ENCODE peak calls at places on chromosome 9, in five cellular contexts. X, P, V, K and N are unnamed samples.

GRCh38 chr9:13598738-13599137 is 319.2 kb upstream of the MPDZ start:
- DNase-seq in X (no peak), P (no peak), K (no peak), V (no peak), N (no peak)

GRCh38 chr9:98172604-98173003 is 19.8 kb downstream of the CORO2A start:
- DNase-seq in X (no peak), P (no peak), K (no peak), V (peak; percentile 61), N (no peak)

GRCh38 chr9:114280636-114281315 is 42.1 kb upstream of the ORM1 start:
- DNase-seq in P (no peak), V (no peak), X (no peak), K (no peak), N (no peak)

GRCh38 chr9:135908334-135909204 is 1.2 kb upstream of the CAMSAP1 start:
- DNase-seq in X (peak; percentile 33), K (no peak), V (no peak), P (no peak), N (no peak)

GRCh38 chr9:70259512-70259802 is 679 bp downstream of the SMC5 start:
- DNase-seq in V (no peak), K (no peak), P (no peak), X (no peak), N (no peak)

GRCh38 chr9:112443200-112443599 is 43.4 kb upstream of the KIAA1958 start:
- DNase-seq in X (peak; percentile 37), V (no peak), K (no peak), P (no peak), N (no peak)

GRCh38 chr9:94472766-94473165 is 82.1 kb upstream of the PCAT7 start:
- DNase-seq in K (no peak), V (no peak), X (no peak), P (no peak), N (no peak)

GRCh38 chr9:126379661-126380365 is 53.2 kb downstream of the MVB12B start:
- DNase-seq in K (no peak), V (no peak), X (no peak), P (no peak), N (peak; percentile 74)

GRCh38 chr9:119365291-119366027 is 3.8 kb downstream of the BRINP1 start:
- DNase-seq in X (peak; percentile 2), V (no peak), P (no peak), K (peak; percentile 13), N (peak; percentile 42)

GRCh38 chr9:133629221-133630110 is 6.7 kb upstream of the DBH start:
- DNase-seq in X (no peak), V (no peak), P (no peak), K (no peak), N (no peak)

GRCh38 chr9:27109621-27110020 is 596 bp downstream of the TEK start:
- DNase-seq in V (no peak), P (no peak), X (no peak), K (no peak), N (no peak)

GRCh38 chr9:98811051-98811650 is 3.7 kb downstream of the GALNT12 start:
- DNase-seq in V (no peak), P (no peak), K (no peak), X (no peak), N (peak; percentile 91)

GRCh38 chr9:19782005-19782404 is 6.8 kb downstream of the SLC24A2 start:
- DNase-seq in K (no peak), V (no peak), X (peak; percentile 9), P (no peak), N (peak; percentile 11)

GRCh38 chr9:95574176-95574575 is 57.4 kb upstream of the PTCH1 start:
- DNase-seq in V (no peak), P (no peak), K (no peak), X (no peak), N (no peak)

GRCh38 chr9:131961496-131961880 is 118.2 kb downstream of the MED27 start:
- DNase-seq in V (no peak), X (no peak), P (no peak), K (no peak), N (no peak)

GRCh38 chr9:134807726-134808125 is 72.9 kb upstream of the FCN2 start:
- DNase-seq in X (no peak), K (no peak), P (no peak), V (no peak), N (no peak)

GRCh38 chr9:83623634-83623991 is 670 bp downstream of the IDNK start:
- DNase-seq in X (peak; percentile 82), V (no peak), P (no peak), K (no peak), N (no peak)

GRCh38 chr9:109020982-109021511 is 7.7 kb upstream of the CTNNAL1 start:
- DNase-seq in K (no peak), P (no peak), X (no peak), V (no peak), N (no peak)

GRCh38 chr9:101026824-101027223 is 1.7 kb upstream of the PLPPR1 start:
- DNase-seq in V (no peak), K (no peak), X (no peak), P (no peak), N (no peak)

GRCh38 chr9:38226491-38226951 is 157.5 kb upstream of the SHB start:
- DNase-seq in X (no peak), P (no peak), V (no peak), K (no peak), N (no peak)

GRCh38 chr9:76574171-76574767 is 115.3 kb downstream of the GCNT1 start:
- DNase-seq in P (peak; percentile 91), V (no peak), K (no peak), X (no peak), N (no peak)

GRCh38 chr9:136484153-136485048 is 1.6 kb upstream of the SEC16A start:
- DNase-seq in V (peak; percentile 76), P (no peak), X (no peak), K (no peak), N (no peak)

GRCh38 chr9:21550392-21550791 is 68.3 kb upstream of the IFNE start:
- DNase-seq in P (no peak), K (no peak), V (no peak), X (no peak), N (no peak)

GRCh38 chr9:101307041-101307440 is 77.8 kb downstream of the BAAT start:
- DNase-seq in V (no peak), X (no peak), P (no peak), K (no peak), N (no peak)

GRCh38 chr9:134593286-134593685 is 48.3 kb upstream of the COL5A1 start:
- DNase-seq in K (no peak), V (no peak), P (peak; percentile 85), X (no peak), N (no peak)

GRCh38 chr9:70830618-70831017 is 290.8 kb downstream of the TRPM3 start:
- DNase-seq in P (no peak), V (no peak), X (no peak), K (no peak), N (no peak)

GRCh38 chr9:134099123-134099761 is 31.4 kb upstream of the BRD3 start:
- DNase-seq in P (no peak), X (peak; percentile 47), V (peak; percentile 66), K (peak; percentile 67), N (peak; percentile 81)

GRCh38 chr9:107650321-107650720 is 160.8 kb upstream of the KLF4 start:
- DNase-seq in P (no peak), V (no peak), X (no peak), K (no peak), N (no peak)

GRCh38 chr9:107644774-107645463 is 155.3 kb upstream of the KLF4 start:
- DNase-seq in V (no peak), X (no peak), K (no peak), P (no peak), N (no peak)

GRCh38 chr9:107648153-107648716 is 158.7 kb upstream of the KLF4 start:
- DNase-seq in P (no peak), K (no peak), X (no peak), V (no peak), N (no peak)

GRCh38 chr9:107647611-107648010 is 158.0 kb upstream of the KLF4 start:
- DNase-seq in K (no peak), X (no peak), P (no peak), V (no peak), N (no peak)

DNA sequence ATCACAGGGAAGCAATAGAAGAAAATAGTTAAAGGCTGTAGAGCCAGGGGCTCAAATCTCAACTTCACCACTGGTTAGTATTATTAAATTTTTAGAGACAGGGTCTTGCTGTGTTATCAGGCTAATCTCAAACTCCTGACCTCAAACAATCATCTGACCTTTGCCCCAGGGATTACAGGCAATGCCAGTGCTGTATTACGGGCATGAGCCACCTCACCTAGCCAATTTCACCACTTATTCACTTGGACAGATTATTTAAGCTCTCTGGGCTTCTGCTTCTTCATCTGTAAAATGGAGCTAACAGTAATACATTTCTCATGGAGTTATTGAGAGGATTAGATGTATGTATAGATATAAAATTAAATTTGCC is 155.9 kb upstream of the KLF4 start:
- DNase-seq in X (no peak), K (no peak), P (no peak), V (no peak), N (no peak)
- TF ChIP-seq POLR2A in X (no peak), K (no peak), P (no peak), V (no peak), N (no peak)

GRCh38 chr9:129968690-129969485 is 74.1 kb downstream of the FNBP1 start:
- DNase-seq in K (no peak), V (no peak), X (no peak), P (no peak), N (peak; percentile 25)

GRCh38 chr9:129962376-129962765 is 80.6 kb downstream of the FNBP1 start:
- DNase-seq in K (no peak), X (no peak), V (no peak), P (no peak), N (no peak)

GRCh38 chr9:129958771-129959170 is 84.2 kb downstream of the FNBP1 start:
- DNase-seq in V (no peak), P (no peak), K (no peak), X (no peak), N (no peak)

GRCh38 chr9:129964901-129965734 is 77.9 kb downstream of the FNBP1 start:
- DNase-seq in X (no peak), P (no peak), V (no peak), K (no peak), N (no peak)

DNA sequence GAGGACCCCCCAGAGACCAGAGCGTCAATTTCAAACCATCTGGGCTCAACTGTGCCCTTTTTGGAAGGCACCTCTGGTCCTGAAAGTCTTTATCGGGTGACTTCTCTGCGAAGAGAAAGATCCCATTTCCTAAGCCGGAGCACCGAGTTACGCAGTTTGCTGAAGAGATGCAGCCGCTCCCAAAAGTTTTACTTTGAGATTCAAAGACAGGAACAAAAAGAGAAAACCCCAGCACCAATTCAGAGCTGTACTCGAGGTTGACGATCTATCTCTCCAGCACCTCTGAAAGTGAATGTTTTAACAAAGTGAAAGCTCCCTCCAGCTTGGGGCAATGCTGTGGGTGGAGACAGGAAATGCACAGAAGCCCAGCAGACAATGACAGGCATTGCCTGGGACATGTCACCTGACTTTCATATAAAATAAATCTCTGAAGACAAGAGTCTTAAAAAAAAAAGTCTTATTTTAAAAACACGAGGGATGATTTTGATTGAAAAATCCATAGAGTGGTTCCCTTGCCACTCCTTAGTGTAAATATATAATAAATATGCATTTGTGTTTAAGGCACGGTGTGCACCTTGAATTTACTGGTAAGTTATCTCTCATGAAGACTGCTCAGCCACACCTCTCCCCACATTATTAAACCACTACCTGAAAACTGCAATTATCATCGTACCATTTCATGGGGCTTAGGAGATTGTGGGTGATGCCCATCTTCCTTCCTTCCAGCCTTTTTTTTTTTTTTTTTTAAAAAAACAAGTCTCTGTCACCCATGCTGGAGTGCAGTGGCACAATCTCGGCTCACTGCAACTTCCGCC is 79.9 kb downstream of the FNBP1 start:
- DNase-seq in X (no peak), V (peak; percentile 55), K (no peak), P (no peak), N (no peak)
- TF ChIP-seq POLR2A in X (no peak), V (no peak), K (no peak), P (no peak), N (no peak)

GRCh38 chr9:32550609-32551490 is 1.3 kb upstream of the SMIM27 start:
- DNase-seq in P (peak; percentile 98), K (peak; percentile 97), V (peak; percentile 90), X (peak; percentile 92), N (peak; percentile 65)
- TF ChIP-seq POLR2A in P (no peak), K (no peak), V (no peak), X (peak; percentile 70), N (no peak)

GRCh38 chr9:110782701-110783100 is 114.1 kb downstream of the MUSK start:
- DNase-seq in P (no peak), V (no peak), K (no peak), X (no peak), N (no peak)
- TF ChIP-seq POLR2A in P (no peak), V (no peak), K (no peak), X (no peak), N (no peak)